ENCODE peak calls at places on chromosomes 7 and 10, in six cellular contexts. O is mesenchymal stem cell, G is mesendoderm, Q is H1, E is IMR-90, M is neuronal stem cell. A is an unnamed sample.
A peak's percentile ranks its signal among the peaks of the same experiment; 100 is the strongest.

GRCh38 chr10:30158325-30158960 is 99.1 kb upstream of the JCAD start:
- DNase-seq in O (peak; percentile 25), G (no peak), Q (no peak), E (peak; percentile 21), M (no peak), A (peak; percentile 8)

GRCh38 chr10:122475130-122475529 is 13.8 kb downstream of the HTRA1 start:
- DNase-seq in O (no peak), G (no peak), Q (no peak), E (no peak), M (no peak), A (no peak)

GRCh38 chr7:44845476-44845875 is 2.4 kb downstream of the H2AZ2 start:
- DNase-seq in O (no peak), G (no peak), Q (no peak), E (no peak), M (no peak), A (no peak)

GRCh38 chr7:1705339-1705738 is 35.3 kb downstream of the ELFN1 start:
- DNase-seq in O (no peak), G (no peak), Q (no peak), E (no peak), M (no peak), A (no peak)

GRCh38 chr10:11824376-11824775 is 1.2 kb downstream of the PROSER2 start:
- DNase-seq in O (no peak), G (no peak), Q (no peak), E (peak; percentile 30), M (no peak), A (no peak)

GRCh38 chr7:51376420-51377092 is 59.9 kb upstream of the COBL start:
- DNase-seq in O (peak; percentile 46), G (no peak), Q (no peak), E (no peak), M (no peak), A (no peak)

GRCh38 chr7:147937428-147937827 is 653.1 kb upstream of the C7orf33 start:
- DNase-seq in O (no peak), G (no peak), Q (no peak), E (no peak), M (no peak), A (no peak)

GRCh38 chr10:49408437-49409306 is 12.8 kb upstream of the DRGX start:
- DNase-seq in O (no peak), G (peak; percentile 68), Q (no peak), E (no peak), M (no peak), A (peak; percentile 12)

GRCh38 chr10:47047577-47048532 is 136.6 kb downstream of the PTPN20 start:
- DNase-seq in O (peak; percentile 30), G (peak; percentile 62), Q (peak; percentile 34), E (peak; percentile 77), M (peak; percentile 72), A (peak; percentile 93)

GRCh38 chr7:93574646-93575554 is at the start of gene CALCR:
- DNase-seq in O (no peak), G (peak; percentile 67), Q (no peak), E (no peak), M (peak; percentile 48), A (no peak)

GRCh38 chr7:22444181-22444966 is 55.6 kb downstream of the STEAP1B start:
- DNase-seq in O (no peak), G (no peak), Q (no peak), E (no peak), M (no peak), A (no peak)

GRCh38 chr7:158734861-158735260 is 30.3 kb upstream of the NCAPG2 start:
- DNase-seq in O (peak; percentile 30), G (no peak), Q (no peak), E (peak; percentile 57), M (no peak), A (peak; percentile 95)

GRCh38 chr10:117477241-117477947 is 65.2 kb upstream of the EMX2 start:
- DNase-seq in O (no peak), G (no peak), Q (no peak), E (no peak), M (no peak), A (no peak)

GRCh38 chr10:87068281-87068680 is 26.4 kb downstream of the GLUD1 start:
- DNase-seq in O (no peak), G (no peak), Q (no peak), E (no peak), M (no peak), A (no peak)

DNA sequence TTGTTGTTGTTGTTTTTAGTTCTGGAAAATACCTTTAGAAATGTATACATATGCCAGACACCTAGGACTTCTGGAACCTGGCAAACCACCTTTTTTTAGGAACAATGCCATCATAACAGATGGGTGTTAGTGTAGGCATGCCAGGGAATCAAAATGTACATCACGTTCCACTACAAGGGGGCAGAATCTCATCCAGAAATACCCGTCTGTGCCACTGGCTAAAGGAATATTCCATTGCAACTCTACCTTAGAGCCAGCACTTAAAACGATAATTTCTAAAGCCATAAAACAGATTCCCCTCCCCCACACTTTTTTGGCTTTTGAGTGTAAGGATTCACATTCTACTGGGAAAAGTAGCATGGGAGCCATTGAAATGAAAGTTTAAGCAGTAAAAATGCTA is 239.8 kb downstream of the ETV1 start:
- DNase-seq in O (no peak), G (no peak), Q (no peak), E (no peak), M (no peak), A (no peak)
- H3K4me2 ChIP-seq in O (no peak overlapping the region), G (no peak overlapping the region), Q (peak overlapping the region; percentile 26), E (no peak overlapping the region), M (no peak overlapping the region), A (no peak overlapping the region)

GRCh38 chr7:105015631-105015965 is 1.6 kb downstream of the KMT2E start:
- DNase-seq in O (peak; percentile 60), G (peak; percentile 67), Q (no peak), E (peak; percentile 41), M (no peak), A (peak; percentile 27)

GRCh38 chr7:105014725-105015630 is 973 bp downstream of the KMT2E start:
- DNase-seq in O (peak; percentile 67), G (peak; percentile 64), Q (no peak), E (peak; percentile 34), M (peak; percentile 51), A (peak; percentile 31)

GRCh38 chr7:105013283-105013817 is 655 bp upstream of the KMT2E start:
- DNase-seq in O (peak; percentile 96), G (peak; percentile 97), Q (peak; percentile 65), E (peak; percentile 93), M (peak; percentile 94), A (peak; percentile 91)

GRCh38 chr7:105012503-105013282 is 1.3 kb upstream of the KMT2E start:
- DNase-seq in O (peak; percentile 99), G (peak; percentile 99), Q (peak; percentile 89), E (peak; percentile 97), M (peak; percentile 96), A (peak; percentile 97)

GRCh38 chr7:105013818-105014724 is at the start of gene KMT2E:
- DNase-seq in O (peak; percentile 86), G (peak; percentile 92), Q (peak; percentile 36), E (peak; percentile 77), M (peak; percentile 86), A (peak; percentile 75)
- H2BK5ac ChIP-seq in O (peak within 1 kb of the TSS; percentile 91), G (peak within 1 kb of the TSS; percentile 99), Q (peak within 1 kb of the TSS; percentile 100), E (peak within 1 kb of the TSS; percentile 97), M (peak within 1 kb of the TSS; percentile 99), A (peak within 1 kb of the TSS; percentile 100)

GRCh38 chr10:28717659-28718201 is 40.4 kb downstream of the BAMBI start:
- DNase-seq in O (no peak), G (no peak), Q (no peak), E (no peak), M (no peak), A (no peak)

GRCh38 chr10:28722065-28722803 is 44.9 kb downstream of the BAMBI start:
- DNase-seq in O (peak; percentile 60), G (peak; percentile 71), Q (peak; percentile 36), E (peak; percentile 40), M (peak; percentile 31), A (no peak)

GRCh38 chr10:28716748-28717147 is 39.4 kb downstream of the BAMBI start:
- DNase-seq in O (no peak), G (no peak), Q (no peak), E (no peak), M (no peak), A (no peak)

GRCh38 chr10:28719789-28720436 is 42.6 kb downstream of the BAMBI start:
- DNase-seq in O (peak; percentile 47), G (peak; percentile 41), Q (no peak), E (peak; percentile 71), M (no peak), A (no peak)

GRCh38 chr10:28721318-28721717 is 44.0 kb downstream of the BAMBI start:
- DNase-seq in O (no peak), G (no peak), Q (no peak), E (no peak), M (no peak), A (no peak)
- H3K4me3 ChIP-seq in O (no peak overlapping the region), G (no peak overlapping the region), Q (peak overlapping the region; percentile 42), E (no peak overlapping the region), M (no peak overlapping the region), A (no peak overlapping the region)

GRCh38 chr7:100556541-100556940 is 17.2 kb downstream of the SAP25 start:
- DNase-seq in O (no peak), G (no peak), Q (no peak), E (peak; percentile 58), M (no peak), A (no peak)
- H3K4me2 ChIP-seq in O (no peak overlapping the region), G (no peak overlapping the region), Q (no peak overlapping the region), E (no peak overlapping the region), M (no peak overlapping the region), A (no peak overlapping the region)

GRCh38 chr10:71229726-71230655 is 17.6 kb downstream of the UNC5B start:
- DNase-seq in O (no peak), G (no peak), Q (no peak), E (no peak), M (no peak), A (no peak)

GRCh38 chr10:71232089-71232998 is 20.0 kb downstream of the UNC5B start:
- DNase-seq in O (no peak), G (peak; percentile 38), Q (no peak), E (no peak), M (no peak), A (no peak)

GRCh38 chr10:71228875-71229720 is 16.7 kb downstream of the UNC5B start:
- DNase-seq in O (no peak), G (peak; percentile 45), Q (no peak), E (no peak), M (no peak), A (no peak)

GRCh38 chr10:71231196-71231595 is 18.8 kb downstream of the UNC5B start:
- DNase-seq in O (no peak), G (no peak), Q (no peak), E (no peak), M (no peak), A (no peak)

GRCh38 chr10:71230656-71231025 is 18.3 kb downstream of the UNC5B start:
- DNase-seq in O (no peak), G (no peak), Q (no peak), E (no peak), M (no peak), A (no peak)
- H2BK5ac ChIP-seq in O (no peak overlapping the region), G (no peak overlapping the region), Q (no peak overlapping the region), E (no peak overlapping the region), M (no peak overlapping the region), A (no peak overlapping the region)

GRCh38 chr10:132448248-132448731 is 51.3 kb downstream of the PWWP2B start:
- DNase-seq in O (peak; percentile 70), G (peak; percentile 48), Q (no peak), E (no peak), M (no peak), A (peak; percentile 76)
- H3K4me3 ChIP-seq in O (no peak overlapping the region), G (no peak overlapping the region), Q (no peak overlapping the region), E (no peak overlapping the region), M (no peak overlapping the region), A (no peak overlapping the region)